ENCODE peak calls at places on chromosomes 6 and 20, in eight cellular contexts. C is AG04450; M is stimulated activated CD4-positive, alpha-beta T cell treated with anti-CD3 and anti-CD28 coated beads, TNF-alpha, amount 100 ng/mL, for 4 hours; X is GM20000; I is IMR-90; G is cardiac fibroblast; O is effector memory CD8-positive, alpha-beta T cell; Q is Peyer's patch. F is an unnamed sample.

GRCh38 chr6:34912715-34913464 is 23.8 kb downstream of the ANKS1A start:
- DNase-seq in M (no peak), G (peak; percentile 86), I (peak; percentile 89), Q (no peak), C (peak; percentile 53), O (no peak), X (peak; percentile 43), F (peak; percentile 52)

GRCh38 chr20:57476073-57476526 is 48.8 kb downstream of the CTCFL start:
- DNase-seq in Q (no peak), G (no peak), C (no peak), M (no peak), I (no peak), X (no peak), O (no peak), F (no peak)

GRCh38 chr6:37628611-37629320 is 68.9 kb downstream of the MDGA1 start:
- DNase-seq in C (peak; percentile 21), G (peak; percentile 63), M (no peak), Q (no peak), X (no peak), I (peak; percentile 80), O (no peak), F (no peak)

GRCh38 chr20:16528078-16528477 is 45.2 kb downstream of the KIF16B start:
- DNase-seq in Q (no peak), C (peak; percentile 84), M (no peak), G (peak; percentile 93), X (no peak), O (no peak), I (peak; percentile 96), F (peak; percentile 94)

GRCh38 chr6:106027760-106028159 is 58.4 kb upstream of the PRDM1 start:
- DNase-seq in Q (no peak), G (no peak), C (no peak), M (no peak), I (peak; percentile 29), O (no peak), X (no peak), F (no peak)

GRCh38 chr6:20946037-20946436 is 411.8 kb downstream of the CDKAL1 start:
- DNase-seq in Q (no peak), X (peak; percentile 32), C (no peak), I (peak; percentile 53), M (no peak), G (peak; percentile 50), O (no peak), F (peak; percentile 4)

GRCh38 chr6:45427632-45428031 is 49.9 kb upstream of the SUPT3H start:
- DNase-seq in O (no peak), C (no peak), I (no peak), M (no peak), X (no peak), G (no peak), Q (no peak), F (no peak)

GRCh38 chr20:36126836-36127529 is 27.6 kb upstream of the EPB41L1 start:
- DNase-seq in G (no peak), X (no peak), O (no peak), C (no peak), Q (no peak), I (no peak), M (no peak), F (no peak)

GRCh38 chr6:26470643-26471042 is 12.9 kb downstream of the BTN2A1 start:
- DNase-seq in O (no peak), C (no peak), Q (no peak), M (no peak), G (no peak), X (no peak), I (no peak), F (no peak)

GRCh38 chr20:33472868-33473267 is 17.0 kb upstream of the CBFA2T2 start:
- DNase-seq in C (no peak), I (no peak), M (no peak), Q (no peak), G (no peak), X (no peak), O (no peak), F (no peak)

GRCh38 chr6:33991610-33992009 is 154.3 kb downstream of the GRM4 start:
- DNase-seq in I (no peak), C (no peak), M (no peak), Q (no peak), O (no peak), G (no peak), X (no peak), F (no peak)

GRCh38 chr6:9224539-9224938 is 789.2 kb upstream of the SLC35B3 start:
- DNase-seq in C (no peak), X (no peak), I (no peak), Q (no peak), M (no peak), O (no peak), G (no peak), F (peak; percentile 24)

GRCh38 chr6:35181313-35181932 is 32.3 kb upstream of the SCUBE3 start:
- DNase-seq in M (no peak), X (no peak), C (no peak), O (no peak), Q (no peak), G (peak; percentile 82), I (peak; percentile 64), F (peak; percentile 90)

GRCh38 chr6:158706369-158706982 is 56.6 kb downstream of the SYTL3 start:
- DNase-seq in O (no peak), C (no peak), M (no peak), I (peak; percentile 51), X (no peak), Q (peak; percentile 17), G (peak; percentile 71), F (peak; percentile 77)

GRCh38 chr6:81171991-81172740 is 580.3 kb downstream of the TENT5A start:
- DNase-seq in I (peak; percentile 36), X (no peak), M (no peak), O (no peak), G (peak; percentile 79), Q (no peak), C (peak; percentile 15), F (peak; percentile 18)

GRCh38 chr20:45056473-45057148 is 44.3 kb downstream of the KCNS1 start:
- DNase-seq in X (no peak), I (no peak), Q (no peak), O (no peak), G (no peak), C (no peak), M (no peak), F (no peak)

GRCh38 chr6:113381957-113382356 is 475.2 kb upstream of the MARCKS start:
- DNase-seq in M (no peak), O (no peak), I (peak; percentile 75), C (no peak), G (peak; percentile 68), X (peak; percentile 11), Q (no peak), F (peak; percentile 48)